ENCODE peak calls at places on chromosomes 4 and X, in six cellular contexts. Q is psoas muscle; K is mucosa of descending colon; I is stimulated activated CD8-positive, alpha-beta memory T cell treated with anti-CD3 and anti-CD28 coated beads, Interleukin-4, amount 100 ng/mL, for 1 hour; S is nucleus accumbens; P is naive thymus-derived CD8-positive, alpha-beta T cell. H is an unnamed sample.

GRCh38 chrX:51866156-51866555 is 27.3 kb upstream of the MAGED1 start:
- DNase-seq in Q (no peak), K (no peak), I (no peak), S (no peak), P (no peak), H (no peak)

GRCh38 chr4:126630171-126630570 is 1002.6 kb upstream of the INTU start:
- DNase-seq in Q (no peak), K (peak; percentile 4), I (no peak), S (no peak), P (no peak), H (no peak)

GRCh38 chr4:2667428-2667827 is 88.7 kb downstream of the TNIP2 start:
- DNase-seq in Q (no peak), K (no peak), I (no peak), S (no peak), P (no peak), H (no peak)

GRCh38 chrX:133493366-133493765 is 78.1 kb upstream of the GPC4 start:
- DNase-seq in Q (no peak), K (no peak), I (no peak), S (no peak), P (no peak), H (no peak)

GRCh38 chr4:173507471-173508385 is 22.3 kb downstream of the HAND2 start:
- DNase-seq in Q (no peak), K (no peak), I (no peak), S (no peak), P (no peak), H (no peak)

GRCh38 chrX:93874554-93874953 is 200.5 kb downstream of the FAM133A start:
- DNase-seq in Q (no peak), K (peak; percentile 21), I (no peak), S (no peak), P (no peak), H (no peak)

GRCh38 chr4:99324978-99325377 is 3.8 kb upstream of the ADH1B start:
- DNase-seq in Q (peak; percentile 80), K (peak; percentile 41), I (no peak), S (no peak), P (no peak), H (peak; percentile 43)

GRCh38 chrX:39910651-39911050 is 187.1 kb downstream of the BCOR start:
- DNase-seq in Q (no peak), K (no peak), I (no peak), S (peak; percentile 6), P (no peak), H (no peak)

GRCh38 chr4:27057662-27058061 is 197.0 kb downstream of the STIM2 start:
- DNase-seq in Q (no peak), K (no peak), I (no peak), S (no peak), P (no peak), H (no peak)

GRCh38 chrX:5852941-5853340 is 375.7 kb downstream of the NLGN4X start:
- DNase-seq in Q (no peak), K (no peak), I (no peak), S (no peak), P (no peak), H (no peak)

GRCh38 chr4:17709760-17710068 is 71.7 kb downstream of the FAM184B start:
- DNase-seq in Q (no peak), K (no peak), I (no peak), S (no peak), P (no peak), H (no peak)

H was measured in upper lobe of right lung.